ENCODE peak calls at places on chromosomes 5 and 9, in five cellular contexts. L, S, N, A and K are unnamed samples.

GRCh38 chr5:56711191-56711590 is 104.2 kb upstream of the MAP3K1 start:
- DNase-seq in L (no peak), S (no peak), N (no peak), A (no peak), K (no peak)

GRCh38 chr9:69140123-69140741 is 33.8 kb upstream of the TJP2 start:
- DNase-seq in L (no peak), S (no peak), N (no peak), A (no peak), K (no peak)

GRCh38 chr5:176542135-176542595 is 5.0 kb upstream of the RNF44 start:
- DNase-seq in L (no peak), S (no peak), N (no peak), A (peak), K (no peak)

GRCh38 chr5:41763096-41763495 is 107.1 kb downstream of the OXCT1 start:
- DNase-seq in L (no peak), S (no peak), N (no peak), A (no peak), K (peak)

GRCh38 chr5:84494453-84494852 is 109.8 kb upstream of the EDIL3 start:
- DNase-seq in L (no peak), S (no peak), N (no peak), A (no peak), K (peak)

GRCh38 chr5:126233256-126233655 is 190.0 kb upstream of the GRAMD2B start:
- DNase-seq in L (no peak), S (no peak), N (no peak), A (no peak), K (no peak)

GRCh38 chr5:122089614-122090013 is 11.6 kb upstream of the LOX start:
- DNase-seq in L (no peak), S (no peak), N (no peak), A (no peak), K (peak)

GRCh38 chr9:135157856-135158571 is 70.5 kb downstream of the OLFM1 start:
- DNase-seq in L (no peak), S (no peak), N (no peak), A (no peak), K (no peak)

GRCh38 chr5:172641359-172642045 is 439 bp downstream of the NEURL1B start:
- DNase-seq in L (no peak), S (no peak), N (no peak), A (peak), K (no peak)

GRCh38 chr5:177300236-177300880 is 3.2 kb downstream of the RAB24 start:
- DNase-seq in L (peak), S (peak), N (no peak), A (no peak), K (peak)

GRCh38 chr9:2919347-2919746 is 75.5 kb upstream of the PUM3 start:
- DNase-seq in L (no peak), S (no peak), N (no peak), A (no peak), K (peak)

GRCh38 chr5:62044989-62045388 is 261.0 kb upstream of the KIF2A start:
- DNase-seq in L (no peak), S (no peak), N (no peak), A (no peak), K (no peak)

GRCh38 chr5:149517461-149518122 is 33.6 kb downstream of the CSNK1A1 start:
- DNase-seq in L (no peak), S (no peak), N (no peak), A (no peak), K (peak)

GRCh38 chr5:90166816-90167215 is 242.7 kb downstream of the CETN3 start:
- DNase-seq in L (no peak), S (no peak), N (no peak), A (no peak), K (no peak)

GRCh38 chr5:82045526-82046267 is 73.9 kb downstream of the ATG10 start:
- DNase-seq in L (no peak), S (no peak), N (no peak), A (no peak), K (peak)

GRCh38 chr9:4258321-4259093 is 41.4 kb downstream of the GLIS3 start:
- DNase-seq in L (no peak), S (no peak), N (peak), A (no peak), K (peak)

GRCh38 chr5:61816585-61817450 is 484.8 kb downstream of the ZSWIM6 start:
- DNase-seq in L (no peak), S (no peak), N (no peak), A (no peak), K (no peak)

GRCh38 chr5:181120311-181120710 is 10.7 kb downstream of the OR2V1 start:
- DNase-seq in L (no peak), S (no peak), N (peak), A (no peak), K (no peak)

GRCh38 chr9:108467653-108468324 is 388.0 kb downstream of the ACTL7B start:
- DNase-seq in L (no peak), S (no peak), N (no peak), A (no peak), K (peak)

GRCh38 chr9:6945871-6946270 is 188.1 kb downstream of the KDM4C start:
- DNase-seq in L (no peak), S (no peak), N (no peak), A (no peak), K (no peak)

GRCh38 chr5:115810776-115811175 is 5.7 kb downstream of the CDO1 start:
- DNase-seq in L (no peak), S (no peak), N (no peak), A (no peak), K (no peak)

GRCh38 chr5:179193746-179194145 is 133.6 kb downstream of the ZNF354C start:
- DNase-seq in L (no peak), S (no peak), N (no peak), A (no peak), K (no peak)

GRCh38 chr5:32225445-32225844 is 51.3 kb upstream of the GOLPH3 start:
- DNase-seq in L (no peak), S (peak), N (peak), A (no peak), K (peak)

GRCh38 chr9:88092699-88093359 is 45.4 kb downstream of the SPATA31C2 start:
- DNase-seq in L (no peak), S (no peak), N (no peak), A (no peak), K (peak)

GRCh38 chr5:173706700-173707099 is 90.2 kb upstream of the BOD1 start:
- DNase-seq in L (no peak), S (no peak), N (no peak), A (no peak), K (no peak)

GRCh38 chr9:81893929-81894328 is 34.3 kb upstream of the SPATA31D4 start:
- DNase-seq in L (no peak), S (no peak), N (no peak), A (no peak), K (no peak)

GRCh38 chr9:105842023-105842644 is 147.8 kb downstream of the TMEM38B start:
- DNase-seq in L (no peak), S (no peak), N (peak), A (no peak), K (peak)

GRCh38 chr9:34454571-34455065 is 3.8 kb downstream of the FAM219A start:
- DNase-seq in L (peak), S (no peak), N (peak), A (peak), K (peak)

GRCh38 chr9:33263131-33263935 is 1.2 kb downstream of the BAG1 start:
- DNase-seq in L (peak), S (no peak), N (no peak), A (no peak), K (peak)

GRCh38 chr9:132018957-132019405 is 60.7 kb downstream of the MED27 start:
- DNase-seq in L (no peak), S (no peak), N (no peak), A (no peak), K (peak)

GRCh38 chr9:2798423-2798822 is 45.5 kb downstream of the PUM3 start:
- DNase-seq in L (no peak), S (no peak), N (no peak), A (no peak), K (no peak)

GRCh38 chr5:71938886-71939285 is 168.4 kb upstream of the MAP1B start:
- DNase-seq in L (no peak), S (no peak), N (peak), A (no peak), K (no peak)

GRCh38 chr5:95824747-95825146 is 2.2 kb upstream of the GLRX start:
- DNase-seq in L (no peak), S (no peak), N (no peak), A (no peak), K (no peak)
- H3K4me3 ChIP-seq in L (no peak), S (no peak), N (peak), A (no peak), K (no peak)

GRCh38 chr9:79955300-79955699 is 383.5 kb downstream of the TLE4 start:
- DNase-seq in L (no peak), S (no peak), N (no peak), A (no peak), K (no peak)
- TF ChIP-seq CTCF in L (no peak), S (peak), N (no peak), A (peak), K (peak)

GRCh38 chr9:98302150-98302549 is 46.7 kb upstream of the TBC1D2 start:
- DNase-seq in L (no peak), S (no peak), N (no peak), A (no peak), K (no peak)
- H3K4me3 ChIP-seq in L (no peak), S (no peak), N (no peak), A (no peak), K (no peak)

GRCh38 chr5:16456103-16456832 is 9.3 kb downstream of the ZNF622 start:
- DNase-seq in L (peak), S (peak), N (peak), A (no peak), K (peak)

GRCh38 chr5:16457451-16457850 is 8.1 kb downstream of the ZNF622 start:
- DNase-seq in L (no peak), S (no peak), N (no peak), A (no peak), K (no peak)

GRCh38 chr5:16455670-16456069 is 9.9 kb downstream of the ZNF622 start:
- DNase-seq in L (no peak), S (no peak), N (no peak), A (no peak), K (no peak)

GRCh38 chr5:16453609-16454008 is 12.0 kb downstream of the ZNF622 start:
- DNase-seq in L (no peak), S (no peak), N (no peak), A (no peak), K (no peak)

DNA sequence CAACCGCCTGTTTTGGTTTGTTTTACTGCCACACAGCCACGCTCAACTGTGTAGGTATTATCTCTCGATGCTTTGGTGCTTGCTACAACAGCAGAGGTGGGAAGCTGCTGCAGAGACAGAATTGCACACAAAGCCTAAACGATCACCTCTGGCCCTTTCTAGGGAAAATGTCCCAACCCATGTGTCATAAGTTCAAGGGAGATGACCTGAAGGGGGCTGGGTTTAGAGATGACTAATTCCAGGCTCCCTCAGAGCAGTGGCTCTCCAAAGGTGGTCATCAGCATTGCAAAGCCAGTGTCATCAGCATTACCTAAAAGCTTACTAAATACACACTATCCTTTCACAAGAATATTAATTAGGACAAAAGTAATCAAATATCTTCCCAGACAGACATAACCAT is 10.9 kb downstream of the ZNF622 start:
- DNase-seq in L (no peak), S (no peak), N (no peak), A (no peak), K (no peak)
- TF ChIP-seq CTCF in L (no peak), S (no peak), N (no peak), A (no peak), K (no peak)

DNA sequence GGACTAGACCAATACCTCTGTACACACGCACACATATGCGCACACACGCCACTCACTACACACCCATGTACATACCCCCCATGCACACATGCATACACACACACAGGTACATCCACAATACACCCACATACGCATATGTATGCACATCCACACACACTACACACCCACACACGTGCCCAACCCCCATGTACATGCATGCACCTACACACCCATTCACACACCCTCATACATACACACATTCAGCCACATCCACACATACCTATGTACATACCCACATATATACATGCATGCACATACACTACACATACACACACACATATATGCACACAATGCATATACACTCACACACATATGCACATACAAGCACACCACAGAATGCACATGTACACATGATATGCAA is 107.1 kb downstream of the GADD45G start:
- DNase-seq in L (no peak), S (no peak), N (no peak), A (no peak), K (no peak)
- H3K4me3 ChIP-seq in L (no peak), S (no peak), N (no peak), A (no peak), K (no peak)

DNA sequence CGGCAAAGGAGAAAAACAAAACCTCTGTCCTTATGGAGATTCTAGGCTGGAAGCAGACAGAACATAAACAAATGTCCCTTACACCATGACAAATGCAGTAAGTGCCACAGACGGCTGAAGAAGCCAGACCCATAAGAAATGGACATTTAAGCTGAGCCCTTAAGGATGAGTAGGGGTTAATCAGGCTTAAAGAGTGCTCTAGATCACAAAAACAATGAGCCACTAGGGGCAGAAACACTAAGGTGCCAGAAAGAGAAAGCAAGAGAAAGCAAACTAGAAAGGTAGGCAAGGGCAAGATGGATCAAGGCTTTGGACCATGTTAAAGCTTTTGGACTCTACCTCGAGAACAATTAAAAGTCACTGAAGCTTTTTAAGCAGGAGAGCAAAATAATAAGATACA is 326.9 kb upstream of the WWC1 start:
- DNase-seq in L (no peak), S (no peak), N (peak), A (no peak), K (no peak)
- TF ChIP-seq CTCF in L (no peak), S (no peak), N (peak), A (peak), K (peak)

GRCh38 chr5:124650960-124651662 is 95.3 kb downstream of the ZNF608 start:
- DNase-seq in L (no peak), S (no peak), N (peak), A (no peak), K (peak)

GRCh38 chr5:124651663-124652513 is 94.6 kb downstream of the ZNF608 start:
- DNase-seq in L (peak), S (peak), N (peak), A (peak), K (peak)

GRCh38 chr5:124649548-124650501 is 96.6 kb downstream of the ZNF608 start:
- DNase-seq in L (peak), S (peak), N (peak), A (peak), K (peak)

GRCh38 chr5:124647393-124647792 is 99.0 kb downstream of the ZNF608 start:
- DNase-seq in L (no peak), S (no peak), N (no peak), A (no peak), K (no peak)

DNA sequence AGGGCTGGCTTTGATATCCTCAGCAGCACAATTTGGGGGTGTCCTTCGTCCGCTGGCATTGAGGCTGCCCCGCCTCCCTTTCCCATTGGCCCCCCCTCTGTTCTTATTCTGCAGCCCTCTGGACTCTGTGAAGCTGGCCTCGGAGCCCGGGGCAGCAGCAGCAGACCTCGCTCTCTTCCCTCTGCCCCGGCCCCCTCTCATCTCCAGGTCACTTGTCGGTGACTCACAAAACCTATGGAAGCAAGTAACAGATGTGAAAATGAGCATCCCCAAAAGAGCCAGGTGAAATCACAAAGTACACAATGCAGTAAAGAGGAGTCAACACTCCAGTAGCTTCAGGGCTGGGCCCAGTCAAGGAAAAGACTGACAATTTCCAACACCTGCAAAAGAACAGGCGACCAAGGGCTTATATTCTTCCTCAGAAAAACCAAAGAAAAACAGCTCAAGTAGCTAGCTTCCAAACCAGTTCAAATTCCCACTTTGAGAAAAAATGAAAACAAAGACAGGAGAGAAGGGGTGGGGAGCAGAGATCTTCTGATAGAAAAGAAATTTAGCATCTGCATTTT is 97.5 kb downstream of the ZNF608 start:
- DNase-seq in L (no peak), S (no peak), N (no peak), A (no peak), K (no peak)
- H3K4me3 ChIP-seq in L (no peak), S (no peak), N (no peak), A (no peak), K (no peak)

GRCh38 chr5:74032617-74033016 is 406.6 kb downstream of the ARHGEF28 start:
- DNase-seq in L (no peak), S (no peak), N (no peak), A (no peak), K (no peak)

GRCh38 chr5:74040065-74040551 is 414.1 kb downstream of the ARHGEF28 start:
- DNase-seq in L (peak), S (no peak), N (no peak), A (peak), K (peak)

GRCh38 chr5:74034738-74035137 is 408.7 kb downstream of the ARHGEF28 start:
- DNase-seq in L (no peak), S (no peak), N (no peak), A (no peak), K (peak)

GRCh38 chr5:74031536-74031935 is 405.5 kb downstream of the ARHGEF28 start:
- DNase-seq in L (no peak), S (no peak), N (no peak), A (no peak), K (no peak)

GRCh38 chr5:74035521-74035937 is 409.5 kb downstream of the ARHGEF28 start:
- DNase-seq in L (peak), S (peak), N (peak), A (no peak), K (peak)
- TF ChIP-seq CTCF in L (peak), S (peak), N (peak), A (peak), K (peak)

DNA sequence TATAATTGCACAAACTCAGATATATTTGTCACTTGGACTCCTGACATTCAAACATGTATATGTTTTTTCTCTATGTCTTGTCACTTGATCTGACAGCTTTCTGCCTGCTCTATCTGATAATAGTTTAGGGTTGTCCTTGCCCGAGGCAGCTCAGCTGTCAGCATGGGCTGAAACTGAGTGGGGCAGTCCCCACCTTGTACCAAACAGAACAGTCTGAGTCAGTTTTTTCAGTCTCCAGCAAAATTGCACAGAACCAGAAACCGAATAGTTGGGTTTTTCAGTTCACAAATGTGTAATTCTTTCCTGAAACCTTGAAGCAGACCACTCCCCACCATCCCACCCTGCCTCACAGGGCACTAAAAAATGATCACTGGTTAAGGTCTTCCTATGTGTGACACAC is 9.5 kb upstream of the HAND1 start:
- DNase-seq in L (no peak), S (no peak), N (no peak), A (no peak), K (no peak)
- H3K4me3 ChIP-seq in L (no peak), S (no peak), N (no peak), A (no peak), K (no peak)